ENCODE peak calls at places on chromosome 2, in four cellular contexts. E is breast epithelium, U is right atrium auricular region, T is upper lobe of right lung. A is an unnamed sample.

GRCh38 chr2:49861821-49862220 is 707.5 kb upstream of the FSHR start:
- DNase-seq in E (no peak), U (no peak), T (no peak), A (no peak)

GRCh38 chr2:65514555-65515195 is 82.3 kb upstream of the SPRED2 start:
- DNase-seq in E (no peak), U (no peak), T (no peak), A (no peak)

GRCh38 chr2:96550787-96551604 is 14.4 kb downstream of the ARID5A start:
- DNase-seq in E (no peak), U (no peak), T (no peak), A (no peak)

GRCh38 chr2:43084699-43085091 is 141.7 kb downstream of the ZFP36L2 start:
- DNase-seq in E (no peak), U (no peak), T (no peak), A (no peak)

GRCh38 chr2:8059255-8059654 is 622.6 kb upstream of the ID2 start:
- DNase-seq in E (no peak), U (no peak), T (no peak), A (no peak)

GRCh38 chr2:42234056-42234455 is 64.9 kb downstream of the EML4 start:
- DNase-seq in E (no peak), U (no peak), T (no peak), A (no peak)

GRCh38 chr2:225468131-225468530 is 68.6 kb downstream of the NYAP2 start:
- DNase-seq in E (no peak), U (no peak), T (no peak), A (no peak)

GRCh38 chr2:96142217-96143113 is 2.8 kb downstream of the DUSP2 start:
- DNase-seq in E (no peak), U (no peak), T (no peak), A (no peak)

GRCh38 chr2:28312307-28313278 is 80.1 kb upstream of the FOSL2 start:
- DNase-seq in E (no peak), U (no peak), T (no peak), A (no peak)

GRCh38 chr2:157628282-157628531 is 457 bp downstream of the ACVR1C start:
- DNase-seq in E (no peak), U (no peak), T (no peak), A (no peak)

GRCh38 chr2:186977433-186978045 is 128.6 kb upstream of the ZSWIM2 start:
- DNase-seq in E (no peak), U (no peak), T (no peak), A (no peak)

GRCh38 chr2:72828840-72829507 is 3.1 kb upstream of the EXOC6B start:
- DNase-seq in E (no peak), U (no peak), T (no peak), A (no peak)

GRCh38 chr2:11698009-11698922 is 28.3 kb upstream of the NTSR2 start:
- DNase-seq in E (no peak), U (peak), T (peak), A (no peak)

GRCh38 chr2:12504443-12504842 is 212.3 kb upstream of the TRIB2 start:
- DNase-seq in E (no peak), U (no peak), T (no peak), A (no peak)

GRCh38 chr2:234628953-234629352 is 132.1 kb upstream of the ARL4C start:
- DNase-seq in E (no peak), U (no peak), T (no peak), A (no peak)

GRCh38 chr2:182186132-182186735 is 200.6 kb downstream of the PPP1R1C start:
- DNase-seq in E (no peak), U (no peak), T (no peak), A (no peak)

GRCh38 chr2:200270732-200271131 is 35.8 kb upstream of the SPATS2L start:
- DNase-seq in E (no peak), U (no peak), T (no peak), A (no peak)

GRCh38 chr2:95382128-95382645 is 20.3 kb upstream of the FAHD2A start:
- DNase-seq in E (peak), U (no peak), T (peak), A (no peak)

GRCh38 chr2:236642125-236642524 is 72.5 kb downstream of the ACKR3 start:
- DNase-seq in E (no peak), U (peak), T (no peak), A (no peak)
- H3K27ac ChIP-seq in E (peak), U (peak), T (peak), A (peak)

GRCh38 chr2:169069818-169070217 is 455 bp downstream of the DHRS9 start:
- DNase-seq in E (no peak), U (no peak), T (no peak), A (no peak)
- H3K27ac ChIP-seq in E (no peak), U (no peak), T (no peak), A (no peak)

DNA sequence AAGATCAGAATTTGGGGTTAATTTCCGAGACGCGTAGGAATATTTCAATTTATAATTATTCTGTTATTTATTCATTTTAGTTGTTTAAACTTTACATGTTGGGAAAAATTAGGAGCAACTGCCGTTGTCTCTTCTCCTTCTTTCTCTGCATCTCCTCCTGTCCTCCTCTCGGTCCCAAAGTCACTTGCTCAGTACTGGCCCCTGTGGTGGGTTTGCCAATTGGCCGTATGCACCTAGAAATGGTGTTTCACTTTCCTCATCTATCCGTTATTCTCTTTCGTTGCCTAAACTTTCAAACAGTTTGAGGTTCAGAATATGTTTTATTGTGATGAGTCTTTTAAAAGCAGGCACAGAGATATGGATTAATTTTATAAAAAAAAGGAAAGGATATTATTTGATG is 517.9 kb downstream of the PLCL1 start:
- DNase-seq in E (no peak), U (no peak), T (no peak), A (no peak)
- H3K27ac ChIP-seq in E (no peak), U (no peak), T (no peak), A (no peak)

DNA sequence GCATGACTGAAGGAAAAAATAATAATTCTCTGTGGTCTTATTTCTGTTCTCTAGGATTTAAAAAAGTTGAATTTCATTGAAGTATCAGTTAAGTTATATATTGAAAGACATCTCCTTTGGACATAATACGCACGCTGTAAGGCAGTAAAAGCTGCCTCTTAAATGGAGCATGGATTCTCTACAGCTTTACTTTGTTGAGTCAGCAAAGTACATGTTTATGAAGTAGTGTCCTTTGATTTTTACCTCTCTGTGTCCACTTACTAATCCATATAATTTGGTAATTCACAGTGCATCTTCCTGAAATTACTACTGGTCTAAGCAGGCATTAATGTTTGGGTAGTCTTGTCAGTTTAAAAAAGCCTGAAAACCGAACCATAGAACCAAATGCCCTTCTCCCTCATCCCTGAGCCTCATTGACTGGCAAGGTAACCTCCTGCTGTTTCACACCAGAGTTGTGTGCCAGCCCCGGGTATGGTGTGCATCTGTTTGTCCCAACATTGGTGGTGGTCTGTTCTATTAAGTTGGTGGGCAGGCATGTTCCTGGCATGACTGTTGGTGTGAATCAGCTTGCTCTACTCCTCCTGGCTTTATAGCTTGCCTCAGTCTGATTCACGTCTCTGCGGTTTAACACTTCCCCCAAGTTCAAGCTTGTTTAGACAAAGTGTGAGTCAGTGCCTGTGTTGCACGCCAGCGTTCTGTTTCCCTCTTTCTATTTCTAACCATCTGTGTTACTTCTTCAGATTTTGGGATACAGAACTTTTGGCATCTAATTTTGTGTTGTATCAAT is 71.0 kb upstream of the ITM2C start:
- DNase-seq in E (no peak), U (peak), T (no peak), A (peak)
- H3K27ac ChIP-seq in E (peak), U (peak), T (peak), A (peak)

DNA sequence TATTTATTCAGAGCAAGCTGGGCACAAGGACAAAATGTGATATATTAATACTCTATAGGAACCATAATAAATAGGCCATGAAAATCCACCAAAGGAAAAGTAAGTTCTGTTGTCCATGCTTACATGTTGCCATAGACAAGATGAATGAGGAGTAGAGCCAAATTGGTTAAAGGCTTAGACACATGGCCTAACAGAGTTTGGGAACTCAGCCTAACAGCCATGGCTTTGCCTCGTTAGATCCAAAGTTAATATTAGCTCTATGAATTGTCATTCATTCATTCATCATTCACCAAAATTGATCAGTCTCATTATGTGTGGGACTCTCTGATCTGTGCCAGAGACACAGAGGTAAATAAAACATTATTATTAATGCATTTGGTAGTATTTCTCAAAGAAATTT is 183.4 kb downstream of the SCG2 start:
- DNase-seq in E (no peak), U (no peak), T (no peak), A (no peak)
- H3K27ac ChIP-seq in E (no peak), U (no peak), T (no peak), A (no peak)

DNA sequence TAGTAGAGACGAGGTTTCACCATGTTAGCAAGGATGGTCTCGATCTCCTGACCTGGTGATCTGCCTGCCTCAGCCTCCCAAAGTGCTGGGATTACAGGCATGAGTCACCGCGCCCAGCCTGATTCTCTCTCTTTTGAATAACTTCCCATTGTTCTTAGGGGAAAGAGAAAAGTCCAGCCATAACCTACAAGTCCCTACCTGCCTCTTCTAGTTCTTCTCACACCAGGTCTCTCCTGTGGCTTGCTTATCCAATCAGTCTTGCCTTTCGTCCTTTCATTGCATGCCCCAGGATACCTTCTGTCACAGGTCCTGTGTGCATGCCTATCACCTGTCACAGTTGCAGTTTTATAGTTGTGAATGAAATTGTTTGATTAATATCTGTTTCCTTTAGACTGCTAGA is 148.1 kb downstream of the SLC4A3 start:
- DNase-seq in E (no peak), U (no peak), T (no peak), A (no peak)
- H3K27ac ChIP-seq in E (no peak), U (no peak), T (no peak), A (no peak)

DNA sequence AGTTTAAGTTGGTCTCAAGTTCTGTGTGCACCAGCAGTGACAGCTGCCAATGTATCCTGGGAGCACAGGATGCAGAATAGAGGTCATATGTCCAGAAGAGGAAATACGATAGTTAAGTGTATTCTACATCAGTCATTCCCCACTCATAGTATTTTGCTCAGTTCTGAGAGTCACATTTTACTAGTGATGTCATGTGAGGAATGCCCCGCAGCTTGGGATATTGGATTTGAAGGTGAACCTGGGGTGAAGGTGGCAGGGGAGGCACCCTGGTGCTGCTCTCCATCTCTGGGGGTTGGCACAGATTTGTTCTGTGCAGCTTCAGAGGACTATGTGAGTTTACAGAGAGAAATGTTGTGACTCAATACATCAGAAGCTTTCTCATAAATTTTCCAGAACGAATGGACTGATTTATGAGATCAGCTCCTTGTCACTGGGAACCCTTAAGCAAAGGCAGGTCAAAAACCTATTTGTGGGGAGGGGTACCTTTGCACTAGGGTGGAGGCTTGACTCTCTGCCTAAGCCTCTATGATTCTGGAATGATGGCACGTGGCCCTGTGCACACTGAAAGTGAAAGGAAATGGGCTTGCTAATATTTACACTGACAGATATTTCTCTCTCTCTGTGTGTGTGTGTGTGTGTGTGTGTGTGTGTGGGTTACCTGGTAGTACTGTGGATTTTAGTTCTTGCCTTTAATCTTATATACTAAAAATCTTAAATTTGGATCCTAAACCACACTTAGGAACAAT is 95.9 kb downstream of the NEB start:
- DNase-seq in E (no peak), U (no peak), T (no peak), A (no peak)
- H3K27ac ChIP-seq in E (no peak), U (no peak), T (peak), A (no peak)

A was measured in caudate nucleus.